ENCODE peak calls at places on chromosomes 5 and 9, in seven cellular contexts. C is GM23338, T is neural progenitor cell, H is PC-3, X is MM.1S, G is HCT116, D is GM23248. O is an unnamed sample.

GRCh38 chr9:87622936-87623335 is 103.0 kb upstream of the CTSL start:
- DNase-seq in C (no peak), T (no peak), H (no peak), X (no peak), G (no peak), D (no peak), O (no peak)

GRCh38 chr9:35000535-35001284 is 11.2 kb downstream of the DNAJB5 start:
- DNase-seq in C (peak; percentile 57), T (no peak), H (peak; percentile 88), X (no peak), G (no peak), D (peak; percentile 94), O (no peak)

GRCh38 chr9:137313956-137314560 is 12.0 kb upstream of the NRARP start:
- DNase-seq in C (no peak), T (peak; percentile 2), H (no peak), X (no peak), G (no peak), D (no peak), O (no peak)

GRCh38 chr9:80842383-80842782 is 847.0 kb downstream of the TLE1 start:
- DNase-seq in C (no peak), T (no peak), H (no peak), X (no peak), G (no peak), D (no peak), O (no peak)

GRCh38 chr9:115694991-115695390 is 458.6 kb upstream of the PAPPA start:
- DNase-seq in C (no peak), T (no peak), H (no peak), X (no peak), G (no peak), D (peak; percentile 59), O (no peak)

GRCh38 chr5:100575815-100576214 is 40.6 kb downstream of the FAM174A start:
- DNase-seq in C (no peak), T (no peak), H (no peak), X (no peak), G (no peak), D (no peak), O (no peak)

GRCh38 chr5:163968651-163969050 is 463.2 kb downstream of the MAT2B start:
- DNase-seq in C (no peak), T (no peak), H (no peak), X (no peak), G (no peak), D (no peak), O (no peak)

GRCh38 chr5:81626524-81626923 is 124.4 kb downstream of the SSBP2 start:
- DNase-seq in C (no peak), T (no peak), H (peak; percentile 81), X (no peak), G (peak; percentile 36), D (peak; percentile 81), O (peak; percentile 62)

GRCh38 chr9:68472119-68472518 is 68.6 kb downstream of the TMEM252 start:
- DNase-seq in C (no peak), T (no peak), H (peak; percentile 32), X (no peak), G (no peak), D (no peak), O (no peak)

GRCh38 chr5:151082976-151083651 is 2.3 kb upstream of the TNIP1 start:
- DNase-seq in C (no peak), T (no peak), H (peak; percentile 90), X (peak; percentile 91), G (no peak), D (no peak), O (peak; percentile 73)

GRCh38 chr5:18114161-18114802 is 480.0 kb downstream of the TAF11L14 start:
- DNase-seq in C (peak; percentile 52), T (no peak), H (no peak), X (no peak), G (no peak), D (peak; percentile 1), O (no peak)

GRCh38 chr9:108001219-108001618 is 511.6 kb upstream of the KLF4 start:
- DNase-seq in C (no peak), T (no peak), H (peak; percentile 23), X (no peak), G (peak; percentile 98), D (no peak), O (no peak)

GRCh38 chr5:39120052-39120420 is 45.8 kb upstream of the RICTOR start:
- DNase-seq in C (no peak), T (no peak), H (no peak), X (no peak), G (no peak), D (no peak), O (no peak)

GRCh38 chr5:158754018-158754514 is 345.6 kb downstream of the EBF1 start:
- DNase-seq in C (no peak), T (no peak), H (peak; percentile 78), X (no peak), G (no peak), D (peak; percentile 95), O (no peak)

GRCh38 chr5:146909496-146910068 is 31.0 kb upstream of the PPP2R2B start:
- DNase-seq in C (no peak), T (no peak), H (no peak), X (no peak), G (no peak), D (no peak), O (no peak)

GRCh38 chr9:133812077-133812868 is 74.1 kb upstream of the SARDH start:
- DNase-seq in C (no peak), T (no peak), H (no peak), X (no peak), G (no peak), D (no peak), O (no peak)

GRCh38 chr5:142512680-142513042 is 173.2 kb downstream of the FGF1 start:
- DNase-seq in C (no peak), T (no peak), H (peak; percentile 69), X (no peak), G (peak; percentile 21), D (peak; percentile 12), O (no peak)

GRCh38 chr9:107161338-107161737 is 121.7 kb upstream of the RAD23B start:
- DNase-seq in C (no peak), T (no peak), H (no peak), X (no peak), G (no peak), D (no peak), O (no peak)

GRCh38 chr9:86075132-86075807 is 24.1 kb downstream of the GOLM1 start:
- DNase-seq in C (no peak), T (no peak), H (no peak), X (no peak), G (no peak), D (no peak), O (no peak)

GRCh38 chr9:121772600-121773285 is 121.3 kb downstream of the DAB2IP start:
- DNase-seq in C (no peak), T (no peak), H (no peak), X (no peak), G (no peak), D (no peak), O (no peak)

GRCh38 chr5:6483880-6484382 is 35.3 kb downstream of the UBE2QL1 start:
- DNase-seq in C (no peak), T (no peak), H (no peak), X (peak; percentile 94), G (no peak), D (no peak), O (no peak)

DNA sequence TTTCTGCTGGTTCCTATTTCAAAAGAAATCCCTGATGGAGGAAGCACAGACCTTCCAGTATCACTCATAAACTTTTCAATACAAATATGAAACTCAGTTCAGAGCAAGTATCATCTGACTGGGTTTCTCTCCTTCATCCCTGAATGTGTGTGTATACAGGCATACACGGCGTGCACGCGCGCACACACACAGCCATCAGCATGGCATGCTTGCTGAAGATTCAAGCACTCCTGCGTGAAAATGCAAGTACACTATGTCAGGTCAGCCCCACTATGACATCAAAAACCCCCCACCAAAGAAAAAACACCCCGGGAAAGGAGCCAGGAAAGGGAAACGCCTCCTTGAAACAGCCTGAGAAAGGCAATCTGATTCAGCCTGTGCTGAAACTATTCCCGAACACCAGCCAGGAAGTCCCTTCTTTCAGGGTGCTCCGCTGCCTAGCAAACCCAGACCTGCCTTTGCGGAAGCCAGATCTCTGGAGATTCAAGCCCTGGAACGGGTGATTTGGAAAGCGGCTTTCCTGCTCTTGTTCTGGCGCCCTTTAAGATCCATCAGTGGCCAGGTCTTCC is 843 bp downstream of the KLHL3 start:
- DNase-seq in C (peak; percentile 62), T (peak; percentile 56), H (peak; percentile 31), X (no peak), G (no peak), D (peak; percentile 63), O (peak; percentile 44)
- TF ChIP-seq EZH2phosphoT487 in C (no peak), T (no peak), H (no peak), X (no peak), G (no peak), D (no peak), O (no peak)

DNA sequence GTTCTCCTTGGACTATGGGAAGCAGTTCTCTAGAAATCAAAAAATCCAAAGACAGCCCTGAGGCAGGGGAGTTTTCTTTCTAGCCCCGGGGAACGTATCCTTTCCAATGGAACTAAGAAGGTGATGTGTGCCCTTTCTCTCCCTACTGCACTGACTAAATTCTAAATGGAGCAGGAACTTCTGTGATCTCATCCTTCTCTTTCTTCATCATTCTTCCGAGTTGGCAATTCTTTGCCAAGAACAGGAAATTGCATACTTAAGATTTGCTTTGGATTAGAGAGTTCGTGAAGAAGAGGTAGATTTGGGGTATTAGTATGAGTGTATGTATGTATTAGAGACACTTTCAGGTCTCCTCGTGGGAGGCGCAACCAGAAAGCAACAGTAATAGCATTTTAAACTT is 178.0 kb upstream of the PIK3R1 start:
- DNase-seq in C (no peak), T (no peak), H (no peak), X (no peak), G (no peak), D (peak; percentile 61), O (no peak)
- H2AFZ ChIP-seq in C (no peak overlapping the region), T (no peak overlapping the region), H (no peak overlapping the region), X (no peak overlapping the region), G (no peak overlapping the region), D (peak overlapping the region; percentile 48), O (no peak overlapping the region)

DNA sequence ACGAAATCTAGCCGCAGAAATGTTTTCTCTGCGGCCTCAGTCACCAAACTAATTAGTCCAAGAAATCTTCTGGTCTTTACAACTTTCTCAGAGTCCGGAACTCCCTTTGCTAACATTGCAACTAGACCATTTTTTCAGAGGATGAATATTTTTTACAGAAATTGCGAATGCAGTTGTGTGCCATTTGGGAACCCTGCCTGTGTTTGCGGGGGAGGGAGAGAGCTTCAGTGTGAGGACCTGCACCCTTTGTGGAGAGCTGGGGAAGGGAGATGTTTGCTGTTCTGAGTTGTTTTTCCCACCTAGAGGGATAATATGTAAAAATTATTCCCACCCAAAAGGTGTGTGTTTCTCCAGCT is 2.1 kb downstream of the IRX1 start:
- DNase-seq in C (no peak), T (no peak), H (no peak), X (no peak), G (no peak), D (peak; percentile 58), O (no peak)
- TF ChIP-seq EZH2 in C (peak; percentile 59), T (no peak), H (no peak), X (no peak), G (no peak), D (no peak), O (no peak)

DNA sequence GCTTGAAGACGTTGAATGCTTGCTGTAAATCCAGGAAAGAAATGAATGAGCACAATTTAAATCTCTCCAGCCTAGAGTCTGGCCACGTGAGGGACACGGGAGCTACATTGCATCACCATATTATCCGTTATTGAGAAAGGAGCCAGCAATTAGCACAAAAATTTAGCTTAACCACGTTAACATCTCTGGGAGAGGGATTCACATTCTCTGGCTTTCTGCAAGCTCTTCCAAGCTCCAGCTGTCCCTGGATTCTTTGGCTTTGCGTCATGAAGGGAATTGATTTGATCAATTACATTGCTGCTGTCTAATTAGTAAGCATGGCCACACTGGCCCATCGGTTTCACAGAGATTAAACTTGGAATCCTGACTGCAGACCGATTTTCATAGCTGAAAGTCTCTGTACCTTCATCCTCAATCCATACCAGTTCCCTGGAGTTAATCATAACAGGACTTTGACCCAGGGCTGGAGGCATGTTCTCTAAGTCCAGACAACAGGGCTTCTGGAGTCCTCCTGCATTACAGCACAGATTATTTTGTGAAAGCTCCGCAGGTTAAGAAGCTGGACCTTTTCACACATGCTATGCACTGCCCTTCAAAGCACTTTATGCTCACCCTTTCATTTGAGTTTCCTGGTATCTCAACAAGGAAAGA is 31.6 kb downstream of the ADRA1B start:
- DNase-seq in C (no peak), T (no peak), H (no peak), X (no peak), G (no peak), D (peak; percentile 70), O (peak; percentile 25)
- TF ChIP-seq EZH2phosphoT487 in C (no peak), T (no peak), H (no peak), X (no peak), G (no peak), D (no peak), O (no peak)